ENCODE peak calls at places on chromosomes 12 and 14, in four cellular contexts. Z, I, E and X are unnamed samples.

GRCh38 chr12:5507536-5507935 is 75.6 kb downstream of the NTF3 start:
- DNase-seq in E (no peak), Z (no peak), I (no peak), X (no peak)

GRCh38 chr12:100566887-100567637 is 6.4 kb upstream of the GAS2L3 start:
- DNase-seq in Z (no peak), E (no peak), I (no peak), X (no peak)

GRCh38 chr12:110546339-110546738 is 36.8 kb downstream of the PPTC7 start:
- DNase-seq in Z (no peak), E (no peak), I (no peak), X (no peak)

GRCh38 chr14:92173668-92174067 is 51.9 kb downstream of the CPSF2 start:
- DNase-seq in Z (no peak), I (no peak), E (no peak), X (no peak)

GRCh38 chr14:90554341-90554740 is 157.5 kb downstream of the CALM1 start:
- DNase-seq in Z (peak; percentile 63), E (no peak), I (no peak), X (no peak)

GRCh38 chr12:123398177-123398916 is 14.4 kb downstream of the KMT5A start:
- DNase-seq in Z (peak; percentile 64), E (no peak), I (no peak), X (no peak)

GRCh38 chr14:96484391-96484790 is 17.8 kb upstream of the PAPOLA start:
- DNase-seq in I (no peak), Z (no peak), E (no peak), X (no peak)

GRCh38 chr14:71175491-71175890 is 268.2 kb downstream of the PCNX1 start:
- DNase-seq in E (peak; percentile 50), I (no peak), Z (no peak), X (no peak)

GRCh38 chr12:103840399-103840880 is 594 bp downstream of the NT5DC3 start:
- DNase-seq in E (no peak), I (no peak), Z (peak; percentile 16), X (no peak)

GRCh38 chr12:96436366-96437295 is 36.4 kb upstream of the CDK17 start:
- DNase-seq in Z (no peak), I (no peak), E (no peak), X (no peak)

GRCh38 chr12:44286336-44286735 is 450.5 kb downstream of the TMEM117 start:
- DNase-seq in Z (no peak), E (no peak), I (no peak), X (no peak)

GRCh38 chr14:93079865-93080403 is 35.8 kb downstream of the ITPK1 start:
- DNase-seq in E (no peak), I (no peak), Z (no peak), X (no peak)

GRCh38 chr12:120961604-120962486 is 16.5 kb upstream of the HNF1A start:
- DNase-seq in Z (peak; percentile 18), E (no peak), I (no peak), X (no peak)

GRCh38 chr12:128387811-128388422 is 120.9 kb downstream of the TMEM132C start:
- DNase-seq in I (peak; percentile 60), E (peak; percentile 24), Z (peak; percentile 33), X (peak; percentile 1)

GRCh38 chr12:42705863-42706262 is 116.3 kb upstream of the PRICKLE1 start:
- DNase-seq in E (no peak), I (no peak), Z (peak; percentile 57), X (no peak)

GRCh38 chr12:57452181-57452936 is 2.7 kb upstream of the INHBE start:
- DNase-seq in E (no peak), Z (peak; percentile 42), I (no peak), X (no peak)

GRCh38 chr14:51963164-51963733 is 26.1 kb upstream of the RTRAF start:
- DNase-seq in E (no peak), Z (no peak), I (no peak), X (no peak)

DNA sequence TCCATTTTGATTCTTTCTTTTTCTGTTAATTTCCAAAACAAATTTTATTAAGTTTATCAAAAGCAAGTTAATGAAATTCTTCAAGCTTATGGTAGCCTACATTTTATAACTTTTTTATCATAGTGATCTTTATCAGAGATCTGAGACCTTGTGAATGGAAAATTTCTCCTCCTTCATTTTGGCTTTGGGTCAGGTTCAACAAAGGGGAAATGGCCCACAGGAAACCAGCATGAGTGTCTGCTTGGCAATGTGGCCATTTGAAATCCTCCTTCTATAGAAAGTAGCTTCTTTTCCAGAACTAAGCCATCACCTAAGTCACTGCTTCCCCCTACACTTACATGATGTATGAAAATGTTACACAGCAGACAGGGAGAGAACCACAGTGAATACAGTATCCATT is 1.6 kb downstream of the RHOJ start:
- DNase-seq in Z (no peak), I (no peak), E (no peak), X (no peak)
- H3K27ac ChIP-seq in Z (peak overlapping the region; percentile 93), I (no peak overlapping the region), E (no peak overlapping the region), X (no peak overlapping the region)

GRCh38 chr12:52061470-52062166 is 8.2 kb upstream of the ATG101 start:
- DNase-seq in I (no peak), E (no peak), Z (peak; percentile 21), X (no peak)

GRCh38 chr12:52063081-52063985 is 6.4 kb upstream of the ATG101 start:
- DNase-seq in I (no peak), Z (peak; percentile 68), E (no peak), X (no peak)

GRCh38 chr12:52060498-52061177 is 9.1 kb upstream of the ATG101 start:
- DNase-seq in E (no peak), I (no peak), Z (no peak), X (no peak)

GRCh38 chr12:52063986-52064649 is 5.7 kb upstream of the ATG101 start:
- DNase-seq in I (no peak), Z (peak; percentile 80), E (peak; percentile 52), X (no peak)

DNA sequence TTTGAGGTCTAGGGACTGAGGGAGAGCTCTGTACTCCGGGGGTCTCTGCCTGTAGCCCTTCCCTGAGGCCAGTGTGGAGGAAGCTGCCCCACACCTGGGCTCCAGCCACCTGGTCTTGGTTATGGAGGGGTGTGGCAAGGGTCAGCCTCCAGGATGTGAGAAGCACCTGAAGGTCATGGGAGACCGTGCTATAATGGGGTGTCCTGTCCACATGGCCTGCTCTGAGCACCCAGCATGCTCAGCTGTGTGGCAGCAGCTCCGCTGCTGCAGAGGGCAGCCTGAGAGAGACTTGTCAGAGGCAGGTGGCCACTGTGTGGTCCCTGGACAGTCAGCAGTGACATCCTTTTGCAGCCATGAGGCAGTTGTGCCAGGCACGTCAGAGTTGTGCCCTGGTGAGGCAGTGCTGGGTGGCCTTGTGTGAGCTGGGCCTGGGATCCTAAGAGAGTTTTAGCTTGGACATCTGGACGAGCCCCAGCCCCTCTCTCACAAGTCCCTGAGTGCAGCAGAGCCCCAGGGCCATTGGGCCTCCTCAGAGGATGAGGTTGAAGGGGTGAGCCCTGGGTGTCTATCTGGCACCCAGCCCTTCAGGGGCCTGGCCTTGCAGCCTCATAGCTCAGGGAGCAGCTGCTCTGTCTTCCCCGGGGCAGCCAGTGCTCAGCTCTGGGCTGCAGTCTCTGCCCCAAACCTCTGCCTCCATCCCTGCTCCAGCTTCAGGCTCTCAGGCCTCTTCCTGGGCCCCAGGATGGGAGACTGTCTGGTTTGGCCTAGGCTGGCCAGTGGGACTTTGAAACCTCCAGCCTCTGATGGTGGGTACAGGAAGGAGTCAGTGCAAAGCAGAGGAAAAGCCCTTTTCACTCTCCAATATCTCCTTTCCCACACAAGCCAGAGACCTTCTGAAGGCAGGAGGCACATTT is 7.4 kb upstream of the ATG101 start:
- DNase-seq in I (no peak), E (no peak), Z (no peak), X (no peak)
- H3K27ac ChIP-seq in I (no peak overlapping the region), E (no peak overlapping the region), Z (peak overlapping the region; percentile 87), X (no peak overlapping the region)

GRCh38 chr14:103696466-103697071 is 18.7 kb downstream of the XRCC3 start:
- DNase-seq in E (no peak), Z (peak; percentile 81), I (no peak), X (no peak)
- H3K27ac ChIP-seq in E (no peak overlapping the region), Z (peak overlapping the region; percentile 10), I (no peak overlapping the region), X (no peak overlapping the region)

GRCh38 chr12:98653866-98654493 is 8.9 kb downstream of the APAF1 start:
- DNase-seq in E (no peak), I (no peak), Z (no peak), X (peak; percentile 1)
- H3K27ac ChIP-seq in E (no peak overlapping the region), I (no peak overlapping the region), Z (no peak overlapping the region), X (no peak overlapping the region)